ENCODE peak calls at places on chromosome 9, in six cellular contexts. I is PC-3, X is breast epithelium, Q is adrenal gland, L is heart right ventricle, K is sigmoid colon. J is an unnamed sample.

GRCh38 chr9:27629425-27629824 is 56.1 kb upstream of the C9orf72 start:
- DNase-seq in I (no peak), K (no peak), Q (no peak), X (no peak), L (no peak), J (no peak)

GRCh38 chr9:6757988-6758417 is 230 bp downstream of the KDM4C start:
- DNase-seq in Q (peak; percentile 96), K (no peak), X (no peak), I (no peak), L (peak; percentile 95), J (no peak)

GRCh38 chr9:114389612-114390368 is 2.0 kb upstream of the AKNA start:
- DNase-seq in I (no peak), X (no peak), L (no peak), Q (no peak), K (no peak), J (no peak)

GRCh38 chr9:136354592-136355085 is 8.9 kb downstream of the DNLZ start:
- DNase-seq in Q (peak; percentile 64), I (peak; percentile 42), X (no peak), K (peak; percentile 84), L (peak; percentile 74), J (no peak)

GRCh38 chr9:92669527-92669889 is 423 bp downstream of the IPPK start:
- DNase-seq in L (no peak), K (no peak), I (no peak), X (peak; percentile 53), Q (peak; percentile 59), J (no peak)

GRCh38 chr9:123282343-123283047 is 14.1 kb upstream of the STRBP start:
- DNase-seq in X (no peak), L (peak; percentile 71), Q (peak; percentile 68), K (peak; percentile 81), I (peak; percentile 17), J (no peak)

GRCh38 chr9:134171316-134172197 is 7.2 kb upstream of the RNU6ATAC start:
- DNase-seq in L (no peak), I (no peak), K (peak; percentile 84), X (peak; percentile 75), Q (peak; percentile 50), J (no peak)

GRCh38 chr9:75041041-75041440 is 12.9 kb upstream of the CARNMT1 start:
- DNase-seq in X (no peak), I (no peak), L (no peak), Q (no peak), K (no peak), J (no peak)

GRCh38 chr9:129489838-129490582 is 130.9 kb downstream of the C9orf50 start:
- DNase-seq in L (peak; percentile 27), X (no peak), K (peak; percentile 74), Q (no peak), I (no peak), J (peak; percentile 19)

GRCh38 chr9:134618823-134619454 is 22.7 kb upstream of the COL5A1 start:
- DNase-seq in Q (peak; percentile 13), K (no peak), L (no peak), I (no peak), X (peak; percentile 27), J (no peak)

GRCh38 chr9:92044945-92045344 is 70.3 kb downstream of the SPTLC1 start:
- DNase-seq in X (no peak), K (no peak), Q (no peak), L (no peak), I (no peak), J (no peak)

GRCh38 chr9:86575825-86576488 is 221.7 kb upstream of the TUT7 start:
- DNase-seq in Q (no peak), I (no peak), K (no peak), X (no peak), L (peak; percentile 45), J (no peak)

GRCh38 chr9:21668504-21668903 is 133.9 kb upstream of the MTAP start:
- DNase-seq in Q (no peak), I (no peak), L (no peak), K (no peak), X (no peak), J (no peak)

GRCh38 chr9:114487607-114488300 is 17.5 kb downstream of the WHRN start:
- DNase-seq in X (no peak), L (no peak), I (peak; percentile 82), Q (peak; percentile 79), K (peak; percentile 80), J (peak; percentile 63)

GRCh38 chr9:4366649-4367330 is 66.9 kb upstream of the GLIS3 start:
- DNase-seq in Q (peak; percentile 70), X (no peak), L (no peak), I (peak; percentile 74), K (peak; percentile 66), J (peak; percentile 45)

GRCh38 chr9:118455259-118455658 is 751.1 kb downstream of the TLR4 start:
- DNase-seq in K (no peak), L (no peak), Q (no peak), X (no peak), I (no peak), J (no peak)

GRCh38 chr9:115207003-115207837 is 89.3 kb upstream of the TNC start:
- DNase-seq in I (peak; percentile 57), Q (no peak), X (no peak), K (no peak), L (no peak), J (no peak)

GRCh38 chr9:75067894-75068293 is 20.1 kb downstream of the NMRK1 start:
- DNase-seq in X (no peak), L (no peak), Q (no peak), I (no peak), K (no peak), J (peak; percentile 37)

GRCh38 chr9:108562176-108562575 is 293.6 kb downstream of the ACTL7B start:
- DNase-seq in I (peak; percentile 93), L (no peak), X (no peak), Q (no peak), K (no peak), J (no peak)

GRCh38 chr9:136045595-136046554 is 49.2 kb downstream of the NACC2 start:
- DNase-seq in X (peak; percentile 49), I (no peak), L (no peak), Q (no peak), K (peak; percentile 76), J (no peak)

GRCh38 chr9:88951143-88951542 is 40.1 kb upstream of the S1PR3 start:
- DNase-seq in Q (no peak), K (no peak), I (no peak), X (no peak), L (no peak), J (no peak)

GRCh38 chr9:78900500-78900899 is 603.6 kb downstream of the PSAT1 start:
- DNase-seq in L (no peak), K (no peak), Q (no peak), I (peak; percentile 35), X (no peak), J (no peak)

GRCh38 chr9:123475407-123475806 is 119.4 kb downstream of the CRB2 start:
- DNase-seq in I (no peak), K (peak; percentile 11), X (no peak), Q (no peak), L (no peak), J (no peak)

GRCh38 chr9:97809666-97810344 is 43.2 kb upstream of the FOXE1 start:
- DNase-seq in K (no peak), X (no peak), L (no peak), Q (no peak), I (no peak), J (no peak)

GRCh38 chr9:135507104-135508035 is 6.9 kb downstream of the MRPS2 start:
- DNase-seq in I (no peak), Q (no peak), L (peak; percentile 8), X (peak; percentile 44), K (peak; percentile 52), J (no peak)

GRCh38 chr9:122277285-122277897 is 12.7 kb downstream of the MRRF start:
- DNase-seq in Q (no peak), L (no peak), X (no peak), I (no peak), K (no peak), J (no peak)

GRCh38 chr9:81611664-81612063 is 77.7 kb downstream of the TLE1 start:
- DNase-seq in L (no peak), K (no peak), X (no peak), I (no peak), Q (no peak), J (no peak)
- H3K27ac ChIP-seq in L (no peak overlapping the region), K (peak overlapping the region; percentile 83), X (no peak overlapping the region), I (no peak overlapping the region), Q (no peak overlapping the region), J (no peak overlapping the region)

GRCh38 chr9:126781186-126781585 is 23.7 kb upstream of the ZBTB43 start:
- DNase-seq in K (no peak), L (no peak), Q (no peak), X (no peak), I (no peak), J (no peak)
- H3K27ac ChIP-seq in K (no peak overlapping the region), L (no peak overlapping the region), Q (no peak overlapping the region), X (no peak overlapping the region), I (no peak overlapping the region), J (no peak overlapping the region)

GRCh38 chr9:19998823-19999455 is 210.1 kb upstream of the SLC24A2 start:
- DNase-seq in Q (no peak), I (peak; percentile 54), X (no peak), L (no peak), K (no peak), J (no peak)

GRCh38 chr9:19995619-19996018 is 206.8 kb upstream of the SLC24A2 start:
- DNase-seq in L (no peak), X (no peak), K (no peak), Q (no peak), I (no peak), J (no peak)

GRCh38 chr9:19999491-20000057 is 210.7 kb upstream of the SLC24A2 start:
- DNase-seq in X (no peak), Q (no peak), K (no peak), L (no peak), I (peak; percentile 93), J (no peak)

GRCh38 chr9:20001058-20001457 is 212.2 kb upstream of the SLC24A2 start:
- DNase-seq in Q (no peak), X (no peak), L (no peak), K (no peak), I (no peak), J (no peak)

GRCh38 chr9:19998153-19998552 is 209.3 kb upstream of the SLC24A2 start:
- DNase-seq in I (peak; percentile 31), K (no peak), Q (no peak), X (no peak), L (no peak), J (no peak)
- H3K27ac ChIP-seq in I (peak overlapping the region; percentile 97), K (no peak overlapping the region), Q (no peak overlapping the region), X (no peak overlapping the region), L (no peak overlapping the region), J (no peak overlapping the region)

DNA sequence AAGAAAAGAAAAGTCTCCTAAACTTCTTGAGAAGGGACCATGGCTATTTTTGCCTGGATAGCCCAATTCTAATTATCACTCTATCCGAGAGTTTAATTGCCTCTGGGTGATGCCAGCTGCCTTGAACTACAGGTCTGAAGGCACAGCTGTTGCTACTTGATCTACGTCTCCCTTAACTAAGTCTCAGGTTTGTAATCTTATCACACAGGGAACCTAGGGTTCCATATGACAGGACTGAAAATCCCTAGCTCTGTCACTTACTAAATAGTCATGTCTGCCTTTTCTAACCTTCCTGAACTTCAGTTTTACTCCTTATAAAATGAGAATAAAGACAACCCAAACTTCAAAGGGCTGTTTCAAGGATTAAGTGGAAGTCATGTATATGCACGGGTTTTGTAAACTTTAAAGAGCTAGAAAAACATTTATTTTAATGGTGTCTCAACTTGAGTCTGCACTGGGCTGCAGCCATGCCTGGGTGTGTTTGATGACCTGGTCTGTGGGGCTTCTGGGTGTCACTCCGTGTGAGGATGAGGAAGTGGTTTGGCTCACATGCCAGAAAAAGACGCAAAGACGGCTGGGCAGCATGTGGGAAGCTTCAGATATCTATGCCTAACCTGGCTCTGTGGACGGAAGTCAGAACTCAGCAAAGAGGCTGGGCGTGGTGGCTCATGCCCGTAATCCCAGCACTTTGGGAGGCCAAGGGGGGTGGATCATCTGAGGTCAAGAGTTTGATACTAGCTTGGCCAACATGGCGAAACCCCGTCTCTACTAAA is 129.3 kb upstream of the SLC44A1 start:
- DNase-seq in K (peak; percentile 76), X (no peak), Q (peak; percentile 47), I (peak; percentile 40), L (no peak), J (no peak)
- H3K27ac ChIP-seq in K (no peak overlapping the region), X (no peak overlapping the region), Q (no peak overlapping the region), I (no peak overlapping the region), L (no peak overlapping the region), J (no peak overlapping the region)

J was measured in caudate nucleus.